ENCODE peak calls at places on chromosome 6, in nine cellular contexts. One of them, this sample, is unnamed. For H3K9me3, the result is how much of the 10 kb centered on the place peaks cover.

GRCh38 chr6:141107562-141108160 is 1025.1 kb upstream of the GJE1 start:
- DNase-seq in OCI-LY7: no peak
- DNase-seq in colonic mucosa: no peak
- DNase-seq in A549: no peak
- DNase-seq in psoas muscle: no peak
- DNase-seq in A673: no peak
- DNase-seq in suprapubic skin: no peak
- DNase-seq in pancreas: no peak
- DNase-seq in heart right ventricle: no peak
- DNase-seq in this sample: no peak

GRCh38 chr6:36633915-36634314 is 39.8 kb downstream of the SRSF3 start:
- DNase-seq in colonic mucosa: peak
- DNase-seq in OCI-LY7: no peak
- DNase-seq in psoas muscle: no peak
- DNase-seq in pancreas: peak
- DNase-seq in heart right ventricle: peak
- DNase-seq in suprapubic skin: no peak
- DNase-seq in A549: no peak
- DNase-seq in A673: no peak
- DNase-seq in this sample: no peak

GRCh38 chr6:65633516-65633915 is 73.5 kb downstream of the EYS start:
- DNase-seq in heart right ventricle: no peak
- DNase-seq in suprapubic skin: no peak
- DNase-seq in colonic mucosa: no peak
- DNase-seq in A673: no peak
- DNase-seq in pancreas: no peak
- DNase-seq in OCI-LY7: no peak
- DNase-seq in psoas muscle: no peak
- DNase-seq in A549: no peak
- DNase-seq in this sample: no peak

GRCh38 chr6:139028242-139028657 is 295 bp upstream of the ABRACL start:
- DNase-seq in OCI-LY7: no peak
- DNase-seq in pancreas: no peak
- DNase-seq in psoas muscle: no peak
- DNase-seq in A673: no peak
- DNase-seq in colonic mucosa: no peak
- DNase-seq in A549: no peak
- DNase-seq in heart right ventricle: no peak
- DNase-seq in suprapubic skin: no peak
- DNase-seq in this sample: no peak

GRCh38 chr6:42243046-42243445 is 25.4 kb upstream of the MRPS10 start:
- DNase-seq in A673: no peak
- DNase-seq in A549: no peak
- DNase-seq in OCI-LY7: no peak
- DNase-seq in psoas muscle: no peak
- DNase-seq in suprapubic skin: no peak
- DNase-seq in colonic mucosa: no peak
- DNase-seq in heart right ventricle: no peak
- DNase-seq in pancreas: no peak
- DNase-seq in this sample: no peak

GRCh38 chr6:133358598-133358997 is 117.4 kb downstream of the EYA4 start:
- DNase-seq in A673: no peak
- DNase-seq in A549: no peak
- DNase-seq in OCI-LY7: no peak
- DNase-seq in pancreas: no peak
- DNase-seq in psoas muscle: no peak
- DNase-seq in suprapubic skin: no peak
- DNase-seq in colonic mucosa: no peak
- DNase-seq in heart right ventricle: no peak
- DNase-seq in this sample: no peak

GRCh38 chr6:1789092-1789491 is 179.4 kb downstream of the FOXC1 start:
- DNase-seq in A549: no peak
- DNase-seq in A673: no peak
- DNase-seq in colonic mucosa: no peak
- DNase-seq in OCI-LY7: no peak
- DNase-seq in heart right ventricle: no peak
- DNase-seq in suprapubic skin: no peak
- DNase-seq in pancreas: no peak
- DNase-seq in psoas muscle: no peak
- DNase-seq in this sample: no peak

GRCh38 chr6:75230484-75231325 is 12.9 kb downstream of the COX7A2 start:
- DNase-seq in OCI-LY7: no peak
- DNase-seq in heart right ventricle: peak
- DNase-seq in colonic mucosa: peak
- DNase-seq in suprapubic skin: no peak
- DNase-seq in psoas muscle: no peak
- DNase-seq in A673: peak
- DNase-seq in A549: peak
- DNase-seq in pancreas: no peak
- DNase-seq in this sample: peak

GRCh38 chr6:17393335-17394191 is at the start of gene CAP2:
- DNase-seq in pancreas: peak
- DNase-seq in colonic mucosa: peak
- DNase-seq in A549: peak
- DNase-seq in heart right ventricle: peak
- DNase-seq in OCI-LY7: no peak
- DNase-seq in psoas muscle: peak
- DNase-seq in A673: peak
- DNase-seq in suprapubic skin: peak
- DNase-seq in this sample: peak

GRCh38 chr6:22447191-22447590 is 122.2 kb upstream of the HDGFL1 start:
- DNase-seq in A549: no peak
- DNase-seq in pancreas: no peak
- DNase-seq in suprapubic skin: no peak
- DNase-seq in OCI-LY7: no peak
- DNase-seq in psoas muscle: peak
- DNase-seq in colonic mucosa: no peak
- DNase-seq in heart right ventricle: peak
- DNase-seq in A673: no peak
- DNase-seq in this sample: peak

GRCh38 chr6:156857573-156857972 is 80.4 kb downstream of the ARID1B start:
- DNase-seq in heart right ventricle: no peak
- DNase-seq in colonic mucosa: no peak
- DNase-seq in A549: no peak
- DNase-seq in psoas muscle: no peak
- DNase-seq in OCI-LY7: no peak
- DNase-seq in suprapubic skin: no peak
- DNase-seq in A673: no peak
- DNase-seq in pancreas: no peak
- DNase-seq in this sample: no peak

GRCh38 chr6:37456126-37456525 is 23.1 kb downstream of the CMTR1 start:
- DNase-seq in OCI-LY7: no peak
- DNase-seq in colonic mucosa: no peak
- DNase-seq in psoas muscle: no peak
- DNase-seq in pancreas: no peak
- DNase-seq in A549: no peak
- DNase-seq in heart right ventricle: no peak
- DNase-seq in suprapubic skin: no peak
- DNase-seq in A673: no peak
- DNase-seq in this sample: no peak

GRCh38 chr6:151148111-151148510 is 91.7 kb upstream of the AKAP12 start:
- DNase-seq in suprapubic skin: no peak
- DNase-seq in A673: no peak
- DNase-seq in colonic mucosa: no peak
- DNase-seq in A549: no peak
- DNase-seq in heart right ventricle: peak
- DNase-seq in OCI-LY7: no peak
- DNase-seq in pancreas: no peak
- DNase-seq in psoas muscle: no peak
- DNase-seq in this sample: no peak

GRCh38 chr6:20873425-20874190 is 339.4 kb downstream of the CDKAL1 start:
- DNase-seq in OCI-LY7: no peak
- DNase-seq in A549: no peak
- DNase-seq in heart right ventricle: no peak
- DNase-seq in A673: peak
- DNase-seq in colonic mucosa: no peak
- DNase-seq in pancreas: no peak
- DNase-seq in psoas muscle: no peak
- DNase-seq in suprapubic skin: no peak
- DNase-seq in this sample: peak

GRCh38 chr6:107821591-107821990 is 2.5 kb downstream of the SCML4 start:
- DNase-seq in colonic mucosa: no peak
- DNase-seq in A549: no peak
- DNase-seq in suprapubic skin: no peak
- DNase-seq in OCI-LY7: no peak
- DNase-seq in heart right ventricle: no peak
- DNase-seq in pancreas: no peak
- DNase-seq in psoas muscle: no peak
- DNase-seq in A673: no peak
- DNase-seq in this sample: no peak

GRCh38 chr6:133857696-133858095 is 31.2 kb upstream of the TCF21 start:
- DNase-seq in A673: no peak
- DNase-seq in psoas muscle: no peak
- DNase-seq in suprapubic skin: no peak
- DNase-seq in pancreas: no peak
- DNase-seq in OCI-LY7: no peak
- DNase-seq in heart right ventricle: no peak
- DNase-seq in A549: no peak
- DNase-seq in colonic mucosa: no peak
- DNase-seq in this sample: no peak

GRCh38 chr6:108876929-108877775 is 28.9 kb downstream of the ARMC2 start:
- DNase-seq in heart right ventricle: peak
- DNase-seq in A673: no peak
- DNase-seq in colonic mucosa: no peak
- DNase-seq in pancreas: no peak
- DNase-seq in suprapubic skin: peak
- DNase-seq in psoas muscle: peak
- DNase-seq in OCI-LY7: no peak
- DNase-seq in A549: no peak
- DNase-seq in this sample: no peak

GRCh38 chr6:33160728-33161323 is 31.4 kb downstream of the COL11A2 start:
- DNase-seq in OCI-LY7: no peak
- DNase-seq in A673: peak
- DNase-seq in pancreas: no peak
- DNase-seq in colonic mucosa: peak
- DNase-seq in A549: no peak
- DNase-seq in psoas muscle: no peak
- DNase-seq in heart right ventricle: no peak
- DNase-seq in suprapubic skin: no peak
- DNase-seq in this sample: peak

GRCh38 chr6:31969712-31970603 is 2.0 kb downstream of the DXO start:
- DNase-seq in psoas muscle: no peak
- DNase-seq in heart right ventricle: no peak
- DNase-seq in suprapubic skin: no peak
- DNase-seq in A673: no peak
- DNase-seq in A549: no peak
- DNase-seq in colonic mucosa: no peak
- DNase-seq in pancreas: no peak
- DNase-seq in OCI-LY7: no peak
- DNase-seq in this sample: no peak
- H3K4me3 ChIP-seq in psoas muscle: peak
- H3K4me3 ChIP-seq in heart right ventricle: no peak
- H3K4me3 ChIP-seq in suprapubic skin: no peak
- H3K4me3 ChIP-seq in A673: peak
- H3K4me3 ChIP-seq in A549: no peak
- H3K4me3 ChIP-seq in colonic mucosa: no peak
- H3K4me3 ChIP-seq in pancreas: peak
- H3K4me3 ChIP-seq in OCI-LY7: peak
- H3K4me3 ChIP-seq in this sample: no peak

GRCh38 chr6:53142810-53143209 is 5.8 kb downstream of the GCM1 start:
- DNase-seq in A673: no peak
- DNase-seq in OCI-LY7: no peak
- DNase-seq in A549: no peak
- DNase-seq in heart right ventricle: no peak
- DNase-seq in pancreas: no peak
- DNase-seq in suprapubic skin: no peak
- DNase-seq in colonic mucosa: no peak
- DNase-seq in psoas muscle: no peak
- DNase-seq in this sample: no peak

GRCh38 chr6:53143710-53144109 is 4.9 kb downstream of the GCM1 start:
- DNase-seq in pancreas: no peak
- DNase-seq in colonic mucosa: no peak
- DNase-seq in OCI-LY7: no peak
- DNase-seq in A549: no peak
- DNase-seq in psoas muscle: no peak
- DNase-seq in heart right ventricle: no peak
- DNase-seq in suprapubic skin: no peak
- DNase-seq in A673: no peak
- DNase-seq in this sample: no peak

GRCh38 chr6:53136000-53136609 is 12.5 kb downstream of the GCM1 start:
- DNase-seq in OCI-LY7: no peak
- DNase-seq in psoas muscle: no peak
- DNase-seq in colonic mucosa: no peak
- DNase-seq in pancreas: no peak
- DNase-seq in suprapubic skin: no peak
- DNase-seq in A549: no peak
- DNase-seq in heart right ventricle: no peak
- DNase-seq in A673: no peak
- DNase-seq in this sample: no peak

GRCh38 chr6:53144802-53145201 is 3.8 kb downstream of the GCM1 start:
- DNase-seq in A673: no peak
- DNase-seq in heart right ventricle: no peak
- DNase-seq in colonic mucosa: no peak
- DNase-seq in psoas muscle: no peak
- DNase-seq in A549: no peak
- DNase-seq in OCI-LY7: no peak
- DNase-seq in suprapubic skin: no peak
- DNase-seq in pancreas: no peak
- DNase-seq in this sample: no peak

GRCh38 chr6:53139841-53140413 is 8.7 kb downstream of the GCM1 start:
- DNase-seq in psoas muscle: no peak
- DNase-seq in heart right ventricle: no peak
- DNase-seq in A673: no peak
- DNase-seq in pancreas: no peak
- DNase-seq in A549: no peak
- DNase-seq in suprapubic skin: no peak
- DNase-seq in colonic mucosa: no peak
- DNase-seq in OCI-LY7: peak
- DNase-seq in this sample: no peak
- H3K27ac ChIP-seq in psoas muscle: no peak
- H3K27ac ChIP-seq in heart right ventricle: no peak
- H3K27ac ChIP-seq in A673: no peak
- H3K27ac ChIP-seq in pancreas: no peak
- H3K27ac ChIP-seq in A549: no peak
- H3K27ac ChIP-seq in suprapubic skin: no peak
- H3K27ac ChIP-seq in colonic mucosa: no peak
- H3K27ac ChIP-seq in OCI-LY7: no peak
- H3K27ac ChIP-seq in this sample: no peak

GRCh38 chr6:87716928-87717655 is 15.1 kb upstream of the AKIRIN2 start:
- DNase-seq in OCI-LY7: no peak
- DNase-seq in psoas muscle: no peak
- DNase-seq in heart right ventricle: peak
- DNase-seq in A673: no peak
- DNase-seq in A549: no peak
- DNase-seq in colonic mucosa: no peak
- DNase-seq in suprapubic skin: no peak
- DNase-seq in pancreas: no peak
- DNase-seq in this sample: no peak
- H3K9me3 ChIP-seq in OCI-LY7: under half
- H3K9me3 ChIP-seq in psoas muscle: under half
- H3K9me3 ChIP-seq in heart right ventricle: under half
- H3K9me3 ChIP-seq in A673: under half
- H3K9me3 ChIP-seq in A549: under half
- H3K9me3 ChIP-seq in colonic mucosa: under half
- H3K9me3 ChIP-seq in suprapubic skin: under half
- H3K9me3 ChIP-seq in pancreas: under half
- H3K9me3 ChIP-seq in this sample: under half

DNA sequence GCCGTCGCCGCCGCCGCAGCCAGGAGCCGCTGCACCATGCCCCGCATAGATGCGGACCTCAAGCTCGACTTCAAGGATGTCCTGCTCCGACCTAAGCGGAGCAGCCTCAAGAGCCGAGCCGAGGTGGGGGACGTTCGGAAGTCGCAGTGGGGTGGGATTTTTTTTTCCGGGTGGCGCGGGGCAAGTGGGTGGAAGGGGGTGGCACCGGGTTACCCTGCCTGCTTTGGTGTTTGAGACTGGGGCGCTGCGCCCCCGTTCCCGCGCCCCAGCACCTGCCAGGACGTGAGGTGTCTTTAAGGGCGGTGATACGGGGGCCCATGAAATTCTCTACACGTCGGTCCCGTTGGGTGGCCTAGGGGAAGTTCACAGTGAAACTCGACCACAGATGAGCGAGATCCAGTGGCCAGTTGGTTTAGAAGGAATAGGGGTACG is 287 bp downstream of the GMPR start:
- DNase-seq in OCI-LY7: no peak
- DNase-seq in suprapubic skin: no peak
- DNase-seq in pancreas: no peak
- DNase-seq in colonic mucosa: no peak
- DNase-seq in psoas muscle: peak
- DNase-seq in A549: no peak
- DNase-seq in heart right ventricle: no peak
- DNase-seq in A673: no peak
- DNase-seq in this sample: no peak
- H3K4me3 ChIP-seq in OCI-LY7: no peak
- H3K4me3 ChIP-seq in suprapubic skin: peak
- H3K4me3 ChIP-seq in pancreas: peak
- H3K4me3 ChIP-seq in colonic mucosa: peak
- H3K4me3 ChIP-seq in psoas muscle: peak
- H3K4me3 ChIP-seq in A549: peak
- H3K4me3 ChIP-seq in heart right ventricle: peak
- H3K4me3 ChIP-seq in A673: peak
- H3K4me3 ChIP-seq in this sample: peak

This sample was measured in WERI-Rb-1.